ENCODE peak calls at places on chromosomes 7 and 10, in ten cellular contexts. L is brain microvascular endothelial cell, A is endodermal cell, M is IMR-90, T is suprapubic skin, X is SJSA1, H is AG04450, J is heart right ventricle, K is small intestine, E is RWPE1. W is an unnamed sample.

GRCh38 chr7:13903997-13904396 is 85.5 kb downstream of the ETV1 start:
- DNase-seq in A (no peak), T (no peak), H (no peak), X (no peak), E (no peak), M (peak), J (no peak), L (no peak), K (no peak), W (no peak)

GRCh38 chr7:22931011-22931410 is 82.9 kb downstream of the HYCC1 start:
- DNase-seq in J (no peak), E (no peak), L (no peak), T (no peak), M (no peak), A (no peak), X (no peak), K (no peak), H (no peak), W (no peak)

GRCh38 chr7:123573371-123573770 is 15.8 kb upstream of the NDUFA5 start:
- DNase-seq in A (no peak), L (no peak), T (no peak), J (no peak), E (no peak), M (no peak), X (no peak), H (no peak), K (no peak), W (no peak)

GRCh38 chr7:141220263-141220662 is 146.4 kb downstream of the TMEM178B start:
- DNase-seq in K (no peak), M (no peak), J (no peak), E (no peak), A (no peak), H (no peak), X (no peak), L (no peak), T (no peak), W (no peak)

GRCh38 chr7:150685219-150686029 is at the start of gene GIMAP2:
- DNase-seq in H (no peak), T (no peak), X (no peak), A (no peak), J (peak), L (no peak), K (peak), M (no peak), E (peak), W (no peak)

GRCh38 chr10:63600540-63600939 is 79.3 kb downstream of the REEP3 start:
- DNase-seq in L (no peak), X (no peak), J (no peak), A (no peak), T (no peak), H (no peak), E (no peak), M (no peak), K (no peak), W (no peak)

GRCh38 chr10:69976795-69977546 is 75.7 kb upstream of the MACROH2A2 start:
- DNase-seq in E (no peak), X (peak), H (no peak), K (no peak), M (no peak), J (no peak), T (no peak), L (no peak), A (no peak), W (no peak)

GRCh38 chr7:51316666-51317581 is at the start of gene COBL:
- DNase-seq in A (peak), M (no peak), E (peak), J (peak), H (no peak), X (no peak), L (no peak), T (no peak), K (peak), W (no peak)

GRCh38 chr10:89591111-89591795 is 53.8 kb downstream of the PANK1 start:
- DNase-seq in T (no peak), E (no peak), L (peak), M (peak), J (peak), X (no peak), A (no peak), K (no peak), H (no peak), W (no peak)

GRCh38 chr7:46321556-46322205 is 400.6 kb upstream of the IGFBP3 start:
- DNase-seq in M (peak), X (peak), L (peak), J (no peak), K (peak), H (no peak), A (no peak), E (no peak), T (no peak), W (no peak)

GRCh38 chr10:105351187-105351586 is 710.1 kb downstream of the SORCS3 start:
- DNase-seq in H (no peak), L (no peak), E (no peak), T (no peak), M (no peak), K (no peak), J (no peak), X (no peak), A (no peak), W (no peak)

GRCh38 chr7:131893627-131894345 is 337.4 kb upstream of the PODXL start:
- DNase-seq in K (no peak), J (no peak), M (no peak), A (peak), T (no peak), H (no peak), L (no peak), E (no peak), X (no peak), W (no peak)

GRCh38 chr10:983951-984705 is 4.1 kb upstream of the GTPBP4 start:
- DNase-seq in K (peak), H (no peak), T (no peak), A (no peak), X (no peak), M (peak), E (no peak), L (peak), J (no peak), W (no peak)

GRCh38 chr10:69846252-69847000 is 44.7 kb downstream of the COL13A1 start:
- DNase-seq in K (no peak), L (no peak), H (no peak), M (peak), X (no peak), E (no peak), T (no peak), A (peak), J (no peak), W (no peak)

GRCh38 chr7:36406156-36406555 is 16.5 kb downstream of the ANLN start:
- DNase-seq in H (no peak), T (no peak), M (no peak), J (no peak), K (no peak), X (no peak), L (no peak), E (no peak), A (peak), W (no peak)

GRCh38 chr10:107103174-107104025 is 61.1 kb downstream of the SORCS1 start:
- DNase-seq in J (peak), E (no peak), X (no peak), T (no peak), L (no peak), H (no peak), A (no peak), K (no peak), M (no peak), W (no peak)

GRCh38 chr10:69068549-69068948 is 19.4 kb upstream of the SRGN start:
- DNase-seq in L (no peak), H (no peak), X (no peak), E (no peak), T (no peak), M (no peak), J (no peak), K (no peak), A (no peak), W (no peak)

GRCh38 chr10:44457259-44457658 is 72.4 kb upstream of the CXCL12 start:
- DNase-seq in H (no peak), M (no peak), T (no peak), E (no peak), A (no peak), K (no peak), J (no peak), X (no peak), L (no peak), W (no peak)

GRCh38 chr7:55120501-55121198 is 101.8 kb downstream of the EGFR start:
- DNase-seq in T (no peak), E (peak), M (peak), A (no peak), J (no peak), X (no peak), K (peak), L (no peak), H (peak), W (no peak)
- H3K27ac ChIP-seq in T (peak), E (peak), M (peak), A (no peak), J (no peak), X (no peak), K (peak), L (no peak), H (peak), W (peak)

GRCh38 chr7:143373255-143373794 is 7.8 kb upstream of the ZYX start:
- DNase-seq in E (no peak), A (peak), H (no peak), M (no peak), X (no peak), L (no peak), T (no peak), J (no peak), K (no peak), W (no peak)

GRCh38 chr7:143367972-143368371 is 5.5 kb upstream of the FAM131B start:
- DNase-seq in X (no peak), H (no peak), J (no peak), K (peak), A (no peak), T (no peak), M (no peak), E (no peak), L (no peak), W (no peak)

GRCh38 chr7:143372070-143372469 is 9.1 kb upstream of the ZYX start:
- DNase-seq in E (no peak), X (no peak), J (peak), L (no peak), A (peak), M (no peak), K (peak), T (no peak), H (no peak), W (no peak)

GRCh38 chr7:143369678-143370651 is 7.5 kb upstream of the FAM131B start:
- DNase-seq in H (no peak), T (no peak), A (peak), K (peak), X (no peak), L (no peak), J (no peak), E (no peak), M (no peak), W (no peak)

GRCh38 chr7:143368387-143368786 is 5.9 kb upstream of the FAM131B start:
- DNase-seq in E (no peak), T (no peak), A (peak), K (no peak), L (no peak), X (no peak), H (no peak), M (no peak), J (no peak), W (no peak)
- H3K27ac ChIP-seq in E (peak), T (no peak), A (no peak), K (peak), L (no peak), X (no peak), H (no peak), M (no peak), J (no peak), W (no peak)

DNA sequence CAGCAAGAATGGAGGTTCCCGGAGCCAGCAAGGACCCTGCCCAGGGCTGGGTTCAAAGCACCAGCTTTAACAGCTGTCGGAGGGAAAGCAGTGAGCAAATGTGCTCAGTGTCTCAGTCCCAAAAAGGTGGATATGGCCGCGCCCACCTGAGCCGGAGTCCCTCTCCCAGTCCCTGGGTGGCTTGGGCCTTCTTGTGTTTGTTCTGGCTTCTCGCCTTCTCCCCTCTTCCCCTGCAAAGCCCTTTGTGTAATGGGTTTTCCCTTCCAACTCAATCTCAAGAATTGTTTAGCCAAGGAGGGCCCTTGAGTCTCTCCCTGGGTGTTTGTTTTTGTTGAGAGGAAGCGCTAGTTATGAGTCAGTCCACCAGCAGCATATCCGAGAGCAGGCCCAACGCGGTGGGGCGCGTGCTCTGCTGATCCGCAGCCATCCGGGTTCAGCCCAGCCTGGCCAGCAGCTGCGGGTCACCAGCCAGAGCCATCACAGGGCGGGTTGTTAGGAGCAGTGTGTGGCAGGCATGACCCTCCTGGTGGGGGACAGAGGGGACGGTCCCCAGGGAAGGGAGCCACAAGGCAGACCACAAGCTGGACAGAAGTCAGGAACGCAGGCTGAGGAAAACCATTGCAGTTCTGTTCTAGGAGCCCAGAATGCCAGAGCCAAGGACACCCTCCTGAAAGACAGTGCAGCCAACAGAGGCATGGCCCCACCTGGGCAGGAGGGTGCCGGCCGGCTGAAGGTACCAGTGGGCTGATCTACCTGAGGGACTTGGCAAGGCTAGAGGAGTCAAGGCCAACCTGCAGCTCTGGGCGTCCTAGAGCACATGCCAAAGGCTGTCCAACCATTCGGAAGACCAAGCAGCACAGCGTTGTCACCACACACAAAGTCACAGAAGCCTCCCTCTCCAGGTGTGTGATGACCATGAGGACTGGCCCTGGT is 21.3 kb downstream of the CALML3 start:
- DNase-seq in A (peak), L (peak), M (peak), H (peak), T (peak), X (peak), E (no peak), J (peak), K (peak), W (no peak)
- H3K27ac ChIP-seq in A (no peak), L (peak), M (peak), H (peak), T (peak), X (peak), E (peak), J (no peak), K (peak), W (peak)

GRCh38 chr10:56679578-56679977 is 318.5 kb upstream of the ZWINT start:
- DNase-seq in M (no peak), A (no peak), J (no peak), K (no peak), T (no peak), L (no peak), H (no peak), E (no peak), X (no peak), W (no peak)
- H3K27ac ChIP-seq in M (no peak), A (no peak), J (no peak), K (no peak), T (no peak), L (no peak), H (no peak), E (no peak), X (no peak), W (no peak)

GRCh38 chr10:29773675-29774091 is 138.9 kb upstream of the SVIL start:
- DNase-seq in T (no peak), K (no peak), A (no peak), L (no peak), X (no peak), J (no peak), M (no peak), H (no peak), E (no peak), W (no peak)
- H3K27ac ChIP-seq in T (no peak), K (no peak), A (no peak), L (no peak), X (no peak), J (no peak), M (no peak), H (no peak), E (no peak), W (no peak)

DNA sequence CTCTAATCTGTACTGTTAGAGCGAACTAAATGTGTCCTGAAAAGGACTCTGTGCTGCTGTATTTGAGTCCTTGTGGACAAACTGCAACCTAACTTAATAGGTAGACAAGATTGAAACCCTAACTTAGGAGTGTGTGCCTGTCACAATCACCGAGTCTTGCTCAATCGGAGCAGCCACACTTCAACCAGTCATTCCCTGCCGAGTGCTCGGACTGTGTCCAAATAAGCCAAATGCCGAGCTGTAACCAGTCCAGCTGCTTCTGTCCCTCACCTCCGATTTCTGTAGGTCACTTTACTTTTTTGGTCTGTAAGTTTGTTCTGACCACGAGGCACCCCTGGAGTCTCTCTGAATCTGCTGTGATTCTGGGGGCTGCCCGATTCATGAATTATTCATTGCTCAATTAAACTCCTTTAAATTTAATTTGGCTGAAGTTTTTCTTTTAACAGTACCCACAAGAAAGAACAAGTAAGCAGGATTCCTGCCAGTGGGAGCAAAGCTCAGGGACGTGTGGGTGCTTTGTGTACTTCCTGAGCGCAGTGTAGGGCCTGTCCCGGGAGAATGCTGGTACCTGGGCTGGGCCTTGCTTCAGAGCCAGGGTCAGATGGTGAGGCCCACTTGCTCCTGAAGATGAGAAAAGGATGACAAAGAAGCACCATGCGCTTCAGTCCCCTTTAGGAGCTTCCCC is 140.1 kb downstream of the ACTR3B start:
- DNase-seq in H (no peak), E (no peak), X (no peak), J (peak), A (no peak), L (no peak), M (no peak), T (no peak), K (no peak), W (no peak)
- H3K27ac ChIP-seq in H (no peak), E (peak), X (no peak), J (no peak), A (no peak), L (no peak), M (no peak), T (no peak), K (no peak), W (no peak)

GRCh38 chr7:101904019-101904418 is 86.6 kb downstream of the CUX1 start:
- DNase-seq in K (no peak), J (no peak), E (no peak), T (no peak), M (no peak), A (no peak), L (no peak), X (no peak), H (no peak), W (no peak)

GRCh38 chr7:101901661-101902491 is 84.5 kb downstream of the CUX1 start:
- DNase-seq in X (no peak), K (no peak), M (peak), A (no peak), H (no peak), T (no peak), J (no peak), E (no peak), L (no peak), W (no peak)

GRCh38 chr7:101905203-101905865 is 87.9 kb downstream of the CUX1 start:
- DNase-seq in H (no peak), J (no peak), K (no peak), E (no peak), L (no peak), X (no peak), M (peak), T (no peak), A (no peak), W (no peak)

GRCh38 chr7:101903505-101903849 is 86.1 kb downstream of the CUX1 start:
- DNase-seq in M (no peak), K (no peak), L (no peak), E (no peak), H (no peak), T (no peak), J (no peak), X (no peak), A (no peak), W (no peak)

DNA sequence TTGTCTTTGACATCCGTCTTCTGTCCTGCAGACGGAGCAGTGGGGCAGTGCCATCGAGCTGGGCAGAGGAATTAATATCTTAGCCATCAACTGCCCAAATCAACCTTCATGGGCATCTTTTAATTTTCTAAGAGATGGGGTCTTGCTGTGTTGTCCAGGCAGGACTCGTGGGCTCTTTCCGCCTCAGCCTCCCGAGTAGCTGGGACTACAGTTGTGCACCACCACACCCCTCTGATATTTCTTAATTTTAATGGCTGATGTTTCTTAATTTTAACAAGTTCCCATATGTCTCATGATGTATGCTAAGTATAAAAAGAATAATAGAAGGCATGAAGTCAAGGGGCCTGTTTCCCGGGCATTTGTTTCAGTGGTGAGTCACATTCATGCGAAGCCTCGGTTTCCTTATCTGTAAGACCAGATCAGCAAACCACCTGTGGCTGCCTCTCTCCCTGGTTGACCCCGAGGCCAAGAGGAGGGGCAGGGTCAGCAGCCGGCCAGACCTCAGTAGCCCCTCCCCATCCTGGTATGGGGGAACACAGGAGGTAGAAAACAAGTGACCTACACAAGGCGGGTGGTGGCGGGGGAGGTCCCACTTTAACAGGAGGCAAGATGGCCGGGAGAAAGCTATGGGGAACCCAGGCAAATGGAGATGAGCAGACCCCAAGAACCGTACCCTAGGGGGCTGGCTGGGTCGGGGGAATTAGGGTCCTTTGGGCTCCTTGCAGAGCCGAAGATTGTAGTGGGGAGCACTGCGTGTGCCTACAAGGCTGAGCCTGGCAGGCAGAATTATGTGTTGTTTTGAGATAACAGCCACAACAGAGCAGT is 85.5 kb downstream of the CUX1 start:
- DNase-seq in E (no peak), H (no peak), T (no peak), A (no peak), L (no peak), J (no peak), K (no peak), X (no peak), M (no peak), W (no peak)
- H3K27ac ChIP-seq in E (no peak), H (no peak), T (no peak), A (no peak), L (no peak), J (no peak), K (no peak), X (no peak), M (no peak), W (no peak)

DNA sequence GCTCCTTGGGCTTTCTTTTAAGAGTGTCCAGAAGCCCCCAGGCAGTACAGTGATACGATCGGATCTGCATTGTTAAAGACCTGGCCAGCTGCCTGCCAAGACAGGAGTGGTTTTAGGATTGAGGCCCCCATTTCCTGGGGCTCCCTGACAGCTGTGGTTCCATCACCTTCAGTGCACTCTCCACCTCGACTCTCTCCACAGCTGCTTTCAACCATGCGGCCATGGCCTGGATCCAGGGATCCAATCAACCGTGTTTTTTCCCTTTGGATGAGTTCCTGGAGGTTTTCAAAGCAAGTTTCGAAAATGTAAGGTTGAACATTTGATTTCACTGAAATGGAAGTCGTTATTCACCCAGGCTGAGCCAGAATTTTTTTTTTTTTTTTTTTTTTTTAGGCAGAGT is 123.4 kb upstream of the BTBD16 start:
- DNase-seq in M (no peak), X (no peak), T (no peak), A (no peak), L (no peak), J (no peak), E (no peak), K (no peak), H (no peak), W (no peak)
- H3K27ac ChIP-seq in M (no peak), X (no peak), T (peak), A (peak), L (peak), J (no peak), E (peak), K (no peak), H (no peak), W (no peak)

W was measured in Panc1.